ENCODE peak calls at places on chromosomes 13 and 19, in four cellular contexts. S is SK-N-SH, N is GM12878, A is HepG2. W is an unnamed sample.

GRCh38 chr19:41957161-41957837 is 1.8 kb downstream of the RABAC1 start:
- DNase-seq in S (no peak), N (no peak), A (no peak), W (no peak)

GRCh38 chr13:72304121-72304745 is 423.2 kb downstream of the MZT1 start:
- DNase-seq in S (no peak), N (no peak), A (no peak), W (no peak)

GRCh38 chr13:47215741-47216140 is 318.9 kb upstream of the HTR2A start:
- DNase-seq in S (no peak), N (no peak), A (no peak), W (peak)

GRCh38 chr19:48833977-48834376 is 2.3 kb downstream of the HSD17B14 start:
- DNase-seq in S (no peak), N (no peak), A (no peak), W (no peak)

GRCh38 chr13:30832845-30833332 is 73.2 kb upstream of the MEDAG start:
- DNase-seq in S (peak), N (no peak), A (peak), W (peak)

GRCh38 chr13:47287291-47287751 is 390.5 kb upstream of the HTR2A start:
- DNase-seq in S (no peak), N (no peak), A (no peak), W (no peak)

GRCh38 chr13:31518666-31519065 is 220.7 kb upstream of the RXFP2 start:
- DNase-seq in S (no peak), N (no peak), A (no peak), W (no peak)

GRCh38 chr19:567296-567900 is 5.0 kb upstream of the BSG start:
- DNase-seq in S (no peak), N (no peak), A (no peak), W (no peak)

GRCh38 chr19:18097217-18097992 is at the start of gene MAST3:
- DNase-seq in S (peak), N (peak), A (peak), W (peak)

GRCh38 chr13:98459171-98459681 is 117.7 kb downstream of the STK24 start:
- DNase-seq in S (no peak), N (no peak), A (no peak), W (no peak)

GRCh38 chr19:3586124-3586626 is 897 bp downstream of the GIPC3 start:
- DNase-seq in S (peak), N (no peak), A (no peak), W (no peak)

GRCh38 chr13:92103673-92104296 is 705.4 kb downstream of the GPC5 start:
- DNase-seq in S (no peak), N (no peak), A (no peak), W (no peak)

GRCh38 chr19:1035998-1036621 is 3.8 kb upstream of the ABCA7 start:
- DNase-seq in S (no peak), N (no peak), A (no peak), W (no peak)

GRCh38 chr19:12695997-12696365 is 450 bp downstream of the FBXW9 start:
- DNase-seq in S (peak), N (no peak), A (no peak), W (peak)

GRCh38 chr19:41447732-41448332 is 4.9 kb downstream of the ERICH4 start:
- DNase-seq in S (no peak), N (no peak), A (no peak), W (no peak)

GRCh38 chr19:49855277-49855675 is 4.3 kb downstream of the PTOV1 start:
- DNase-seq in S (no peak), N (no peak), A (no peak), W (no peak)

GRCh38 chr13:49540552-49540951 is 44.8 kb downstream of the PHF11 start:
- DNase-seq in S (no peak), N (peak), A (no peak), W (no peak)

GRCh38 chr19:34224996-34225658 is 29.2 kb upstream of the GARRE1 start:
- DNase-seq in S (no peak), N (no peak), A (no peak), W (no peak)

GRCh38 chr13:50668882-50669281 is 174.6 kb downstream of the DLEU7 start:
- DNase-seq in S (no peak), N (no peak), A (no peak), W (no peak)

GRCh38 chr19:12521996-12522395 is 29.3 kb downstream of the ZNF564 start:
- DNase-seq in S (no peak), N (no peak), A (peak), W (peak)

GRCh38 chr13:104106705-104107393 is 1040.6 kb upstream of the SLC10A2 start:
- DNase-seq in S (no peak), N (no peak), A (no peak), W (no peak)

GRCh38 chr19:40283414-40284250 is 1.5 kb downstream of the AKT2 start:
- DNase-seq in S (peak), N (no peak), A (peak), W (no peak)

GRCh38 chr13:28527629-28528028 is 32.7 kb upstream of the FLT1 start:
- DNase-seq in S (no peak), N (no peak), A (no peak), W (no peak)

GRCh38 chr13:43664700-43665191 is 122.0 kb downstream of the ENOX1 start:
- DNase-seq in S (no peak), N (no peak), A (no peak), W (no peak)

GRCh38 chr13:45269204-45269603 is 68.4 kb upstream of the KCTD4 start:
- DNase-seq in S (no peak), N (no peak), A (no peak), W (no peak)

GRCh38 chr13:29543230-29544215 is 52.0 kb downstream of the SLC7A1 start:
- DNase-seq in S (no peak), N (peak), A (peak), W (no peak)
- TF ChIP-seq PBX3 in S (no peak), N (no peak), A (no peak), W (no peak)

GRCh38 chr13:110509478-110509926 is 52.0 kb downstream of the RAB20 start:
- DNase-seq in S (peak), N (no peak), A (peak), W (no peak)
- TF ChIP-seq PBX3 in S (no peak), N (no peak), A (no peak), W (no peak)

GRCh38 chr13:113914333-113915011 is 50.6 kb upstream of the GAS6 start:
- DNase-seq in S (no peak), N (no peak), A (no peak), W (no peak)
- TF ChIP-seq PBX3 in S (no peak), N (no peak), A (no peak), W (no peak)

DNA sequence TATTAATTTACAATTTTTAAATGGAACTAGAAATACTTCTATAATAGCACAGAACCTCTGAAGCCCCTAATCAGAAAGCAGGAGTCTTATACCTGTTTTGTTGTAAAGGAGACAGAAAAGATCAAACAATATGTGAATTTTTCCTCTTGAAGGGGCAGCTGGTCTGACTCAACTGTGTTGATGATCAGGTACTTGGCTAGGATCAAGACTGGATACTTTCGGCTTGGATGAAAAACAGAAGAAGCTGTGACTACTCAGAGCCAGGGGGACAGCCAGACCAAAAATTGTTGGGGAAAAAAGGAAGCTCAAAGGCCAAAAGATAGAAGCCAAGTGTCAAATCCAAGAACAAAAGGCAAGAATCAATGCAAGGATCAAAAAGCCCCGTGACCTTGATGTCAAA is 195.6 kb downstream of the KCTD12 start:
- DNase-seq in S (no peak), N (no peak), A (no peak), W (no peak)
- TF ChIP-seq PBX3 in S (no peak), N (no peak), A (no peak), W (no peak)

W was measured in A549.